ENCODE peak calls at places on chromosomes 5 and 9, in four cellular contexts. S is activated effector memory CD4-positive, alpha-beta T cell treated with Interleukin-2 at 50 U/mL for 16 hours; U is mesothelial cell of epicardium; I is EH. Y is an unnamed sample.

GRCh38 chr5:87243161-87243877 is 24.4 kb upstream of the RASA1 start:
- DNase-seq in S (no peak), U (no peak), I (peak), Y (peak)

GRCh38 chr5:141590127-141590526 is 28.7 kb downstream of the DIAPH1 start:
- DNase-seq in S (no peak), U (no peak), I (no peak), Y (no peak)

GRCh38 chr5:113115061-113115460 is 138.5 kb downstream of the DCP2 start:
- DNase-seq in S (no peak), U (no peak), I (no peak), Y (no peak)

GRCh38 chr9:127163409-127163808 is 41.0 kb upstream of the ANGPTL2 start:
- DNase-seq in S (no peak), U (no peak), I (peak), Y (peak)

GRCh38 chr9:89154218-89154617 is 24.4 kb downstream of the SHC3 start:
- DNase-seq in S (no peak), U (no peak), I (no peak), Y (peak)

GRCh38 chr5:131514316-131515275 is 120.4 kb downstream of the RAPGEF6 start:
- DNase-seq in S (no peak), U (no peak), I (peak), Y (peak)

GRCh38 chr9:116979461-116979860 is 292.4 kb downstream of the TRIM32 start:
- DNase-seq in S (no peak), U (no peak), I (no peak), Y (no peak)

GRCh38 chr9:121326924-121327613 is 43.0 kb downstream of the STOM start:
- DNase-seq in S (no peak), U (no peak), I (no peak), Y (no peak)

GRCh38 chr9:38057416-38058195 is 11.4 kb downstream of the SHB start:
- DNase-seq in S (no peak), U (no peak), I (no peak), Y (no peak)

GRCh38 chr5:159216454-159216853 is 7.1 kb upstream of the RNF145 start:
- DNase-seq in S (no peak), U (no peak), I (no peak), Y (peak)

GRCh38 chr5:115962565-115963402 is 509 bp downstream of the LVRN start:
- DNase-seq in S (no peak), U (peak), I (no peak), Y (peak)

GRCh38 chr5:122847687-122848081 is 2.3 kb downstream of the SNX24 start:
- DNase-seq in S (no peak), U (no peak), I (no peak), Y (no peak)

GRCh38 chr9:27726244-27727141 is 153.2 kb upstream of the C9orf72 start:
- DNase-seq in S (no peak), U (peak), I (peak), Y (peak)

GRCh38 chr5:54315736-54316135 is 5.4 kb upstream of the ARL15 start:
- DNase-seq in S (no peak), U (no peak), I (no peak), Y (no peak)

GRCh38 chr5:139688088-139688702 is 40.0 kb downstream of the CXXC5 start:
- DNase-seq in S (no peak), U (no peak), I (no peak), Y (no peak)

GRCh38 chr5:174550026-174550425 is 174.4 kb upstream of the MSX2 start:
- DNase-seq in S (no peak), U (no peak), I (no peak), Y (no peak)

GRCh38 chr5:78653969-78654368 is 5.4 kb upstream of the LHFPL2 start:
- DNase-seq in S (no peak), U (no peak), I (no peak), Y (no peak)

GRCh38 chr5:6236858-6237481 is 141.4 kb downstream of the MED10 start:
- DNase-seq in S (no peak), U (no peak), I (no peak), Y (no peak)

GRCh38 chr9:135137398-135137832 is 49.9 kb downstream of the OLFM1 start:
- DNase-seq in S (no peak), U (no peak), I (no peak), Y (peak)

GRCh38 chr5:141411575-141411974 is 1.2 kb upstream of the PCDHGA10 start:
- DNase-seq in S (no peak), U (no peak), I (no peak), Y (no peak)